ENCODE peak calls at places on chromosomes 5 and 9, in eight cellular contexts. G, N, F, O, U, B, Z and Y are unnamed samples.

GRCh38 chr5:30103056-30104020 is 1090.1 kb upstream of the CDH6 start:
- DNase-seq in G (no peak), N (no peak), F (no peak), O (no peak), U (no peak), B (no peak), Z (no peak), Y (peak)

GRCh38 chr5:88089757-88090390 is 178.8 kb downstream of the TMEM161B start:
- DNase-seq in G (no peak), N (no peak), F (no peak), O (no peak), U (no peak), B (no peak), Z (no peak), Y (no peak)

GRCh38 chr5:154059039-154059430 is 20.3 kb downstream of the MFAP3 start:
- DNase-seq in G (no peak), N (no peak), F (no peak), O (no peak), U (no peak), B (no peak), Z (no peak), Y (no peak)

GRCh38 chr9:133737071-133737773 is 930 bp downstream of the SARDH start:
- DNase-seq in G (peak), N (no peak), F (no peak), O (no peak), U (peak), B (no peak), Z (no peak), Y (no peak)

GRCh38 chr5:102014371-102014770 is 281.7 kb downstream of the SLCO4C1 start:
- DNase-seq in G (no peak), N (no peak), F (no peak), O (no peak), U (no peak), B (no peak), Z (no peak), Y (no peak)

GRCh38 chr9:131140112-131140511 is 14.7 kb downstream of the NUP214 start:
- DNase-seq in G (no peak), N (no peak), F (no peak), O (no peak), U (no peak), B (no peak), Z (no peak), Y (no peak)

GRCh38 chr5:111235635-111236034 is 11.5 kb downstream of the CAMK4 start:
- DNase-seq in G (no peak), N (no peak), F (no peak), O (no peak), U (no peak), B (no peak), Z (no peak), Y (no peak)

GRCh38 chr9:126515873-126516505 is 97.7 kb upstream of the LMX1B start:
- DNase-seq in G (no peak), N (no peak), F (no peak), O (no peak), U (no peak), B (no peak), Z (no peak), Y (no peak)

GRCh38 chr5:134090482-134090881 is 24.0 kb upstream of the TCF7 start:
- DNase-seq in G (no peak), N (no peak), F (no peak), O (peak), U (no peak), B (no peak), Z (no peak), Y (no peak)

GRCh38 chr9:129405831-129406220 is 215.1 kb downstream of the C9orf50 start:
- DNase-seq in G (no peak), N (no peak), F (no peak), O (no peak), U (no peak), B (no peak), Z (no peak), Y (no peak)

GRCh38 chr5:163460562-163461176 is at the start of gene HMMR:
- DNase-seq in G (no peak), N (no peak), F (no peak), O (no peak), U (no peak), B (no peak), Z (peak), Y (peak)

GRCh38 chr9:87882627-87883026 is at the start of gene SPATA31E1:
- DNase-seq in G (no peak), N (no peak), F (no peak), O (no peak), U (peak), B (no peak), Z (no peak), Y (no peak)

GRCh38 chr5:149063017-149063687 is at the start of gene SH3TC2:
- DNase-seq in G (peak), N (no peak), F (no peak), O (no peak), U (peak), B (peak), Z (no peak), Y (peak)

GRCh38 chr5:176601901-176602300 is 8.1 kb downstream of the GPRIN1 start:
- DNase-seq in G (no peak), N (no peak), F (no peak), O (no peak), U (no peak), B (no peak), Z (no peak), Y (no peak)

GRCh38 chr5:128356011-128356410 is 182.0 kb downstream of the FBN2 start:
- DNase-seq in G (no peak), N (no peak), F (no peak), O (no peak), U (no peak), B (no peak), Z (no peak), Y (no peak)

GRCh38 chr9:133188006-133188842 is 20.8 kb downstream of the OBP2B start:
- DNase-seq in G (no peak), N (no peak), F (no peak), O (no peak), U (peak), B (peak), Z (no peak), Y (no peak)

GRCh38 chr9:8659121-8659520 is 859.5 kb upstream of the DMAC1 start:
- DNase-seq in G (no peak), N (no peak), F (no peak), O (no peak), U (no peak), B (no peak), Z (no peak), Y (no peak)

GRCh38 chr9:114170792-114171461 is 15.6 kb downstream of the COL27A1 start:
- DNase-seq in G (no peak), N (no peak), F (no peak), O (no peak), U (no peak), B (no peak), Z (no peak), Y (no peak)

GRCh38 chr9:33166263-33167083 is 663 bp downstream of the B4GALT1 start:
- DNase-seq in G (peak), N (no peak), F (no peak), O (no peak), U (no peak), B (peak), Z (peak), Y (no peak)

GRCh38 chr9:118896356-118897000 is 472.8 kb downstream of the BRINP1 start:
- DNase-seq in G (no peak), N (no peak), F (no peak), O (no peak), U (no peak), B (no peak), Z (no peak), Y (peak)

GRCh38 chr5:64666058-64666457 is 24.2 kb upstream of the SHISAL2B start:
- DNase-seq in G (no peak), N (no peak), F (no peak), O (no peak), U (no peak), B (no peak), Z (no peak), Y (peak)

GRCh38 chr5:120545951-120546350 is 81.9 kb downstream of the PRR16 start:
- DNase-seq in G (no peak), N (no peak), F (no peak), O (no peak), U (no peak), B (no peak), Z (no peak), Y (no peak)

GRCh38 chr9:92100237-92100911 is 14.8 kb downstream of the SPTLC1 start:
- DNase-seq in G (no peak), N (no peak), F (no peak), O (no peak), U (no peak), B (no peak), Z (no peak), Y (peak)

GRCh38 chr9:72363908-72364678 is 915 bp downstream of the ZFAND5 start:
- DNase-seq in G (peak), N (peak), F (peak), O (peak), U (peak), B (peak), Z (peak), Y (peak)

GRCh38 chr9:136312436-136312835 is 8.5 kb upstream of the CCDC187 start:
- DNase-seq in G (peak), N (peak), F (peak), O (peak), U (peak), B (no peak), Z (no peak), Y (no peak)

GRCh38 chr5:133420440-133421301 is 191.7 kb downstream of the FSTL4 start:
- DNase-seq in G (no peak), N (no peak), F (no peak), O (no peak), U (no peak), B (no peak), Z (no peak), Y (no peak)

GRCh38 chr9:134066546-134066922 is 1.3 kb downstream of the BRD3 start:
- DNase-seq in G (peak), N (no peak), F (no peak), O (no peak), U (peak), B (no peak), Z (no peak), Y (no peak)